ENCODE peak calls at places on chromosomes 11 and 22, in seven cellular contexts. S is neural progenitor cell, A is MM.1S, Y is GM23248, Z is hepatocyte, V is SK-N-SH, W is OCI-LY7. D is an unnamed sample.

GRCh38 chr11:29300441-29300840 is 716.4 kb downstream of the KCNA4 start:
- DNase-seq in Z (no peak), S (no peak), V (no peak), W (no peak), Y (peak; percentile 72), A (no peak), D (peak; percentile 85)

GRCh38 chr11:35305670-35306382 is 113.5 kb downstream of the SLC1A2 start:
- DNase-seq in W (peak; percentile 42), S (peak; percentile 76), Y (peak; percentile 50), V (peak; percentile 63), Z (peak; percentile 67), A (peak; percentile 14), D (peak; percentile 55)

GRCh38 chr11:15291885-15292284 is 177.2 kb downstream of the INSC start:
- DNase-seq in Y (peak; percentile 8), V (no peak), W (no peak), S (no peak), A (no peak), Z (no peak), D (no peak)

GRCh38 chr11:93513763-93514162 is 29.4 kb downstream of the SMCO4 start:
- DNase-seq in Z (no peak), A (no peak), W (no peak), Y (no peak), V (peak; percentile 69), S (no peak), D (no peak)

GRCh38 chr11:127193916-127194315 is 193.3 kb upstream of the KIRREL3 start:
- DNase-seq in Z (no peak), V (no peak), A (no peak), W (no peak), Y (no peak), S (no peak), D (no peak)

GRCh38 chr11:19493446-19493845 is 219.2 kb upstream of the NAV2 start:
- DNase-seq in Z (no peak), A (no peak), W (peak; percentile 63), V (no peak), S (peak; percentile 15), Y (no peak), D (no peak)

GRCh38 chr11:86370171-86370570 is 4.5 kb upstream of the CCDC81 start:
- DNase-seq in Z (no peak), A (no peak), W (no peak), Y (no peak), S (no peak), V (no peak), D (no peak)

GRCh38 chr11:8267831-8268529 is 4.3 kb upstream of the LMO1 start:
- DNase-seq in Z (no peak), W (no peak), V (peak; percentile 82), S (peak; percentile 68), A (no peak), Y (peak; percentile 35), D (no peak)

GRCh38 chr11:122706689-122707088 is 51.2 kb downstream of the UBASH3B start:
- DNase-seq in S (no peak), A (no peak), Z (no peak), Y (peak; percentile 90), W (no peak), V (no peak), D (peak; percentile 90)

GRCh38 chr11:12831471-12832202 is 157.4 kb downstream of the TEAD1 start:
- DNase-seq in A (no peak), Z (no peak), W (no peak), V (no peak), Y (no peak), S (no peak), D (peak; percentile 24)

GRCh38 chr11:28822596-28822995 is 714.4 kb downstream of the METTL15 start:
- DNase-seq in A (no peak), V (no peak), S (no peak), Y (no peak), Z (no peak), W (no peak), D (peak; percentile 16)

GRCh38 chr22:45007946-45008852 is 1.6 kb downstream of the PHF21B start:
- DNase-seq in Z (peak; percentile 25), V (peak; percentile 64), A (no peak), W (no peak), Y (peak; percentile 18), S (peak; percentile 89), D (no peak)

GRCh38 chr11:78039919-78040671 is 17.0 kb upstream of the KCTD14 start:
- DNase-seq in V (peak; percentile 84), Y (peak; percentile 85), A (peak; percentile 47), Z (peak; percentile 73), W (no peak), S (no peak), D (peak; percentile 91)

GRCh38 chr22:48742191-48742555 is 1085.5 kb downstream of the BRD1 start:
- DNase-seq in S (no peak), W (no peak), A (no peak), V (no peak), Z (no peak), Y (no peak), D (no peak)

GRCh38 chr11:35234836-35235235 is 95.9 kb downstream of the CD44 start:
- DNase-seq in A (no peak), W (no peak), S (no peak), Z (no peak), V (no peak), Y (peak; percentile 53), D (no peak)

GRCh38 chr11:78651136-78651775 is 76.6 kb upstream of the NARS2 start:
- DNase-seq in A (no peak), W (no peak), Z (no peak), V (no peak), S (peak; percentile 7), Y (no peak), D (no peak)

GRCh38 chr11:128772814-128773213 is 78.9 kb downstream of the FLI1 start:
- DNase-seq in A (no peak), V (no peak), W (peak; percentile 71), Y (no peak), S (no peak), Z (no peak), D (no peak)

GRCh38 chr11:96237759-96238158 is 105.2 kb downstream of the MAML2 start:
- DNase-seq in S (peak; percentile 39), A (no peak), W (no peak), Y (no peak), Z (no peak), V (no peak), D (no peak)

GRCh38 chr11:104011031-104011430 is 25.4 kb upstream of the DDI1 start:
- DNase-seq in W (no peak), A (no peak), Y (peak; percentile 30), Z (no peak), V (no peak), S (no peak), D (no peak)

GRCh38 chr22:45516163-45516562 is 13.5 kb downstream of the FBLN1 start:
- DNase-seq in S (no peak), W (no peak), Y (no peak), A (no peak), Z (no peak), V (peak; percentile 73), D (no peak)

GRCh38 chr11:19632435-19632834 is 80.2 kb upstream of the NAV2 start:
- DNase-seq in W (no peak), A (no peak), Y (peak; percentile 50), S (no peak), Z (no peak), V (peak; percentile 21), D (peak; percentile 36)

GRCh38 chr11:45915446-45915845 is 2.2 kb downstream of the PEX16 start:
- DNase-seq in V (no peak), A (no peak), W (no peak), Z (no peak), Y (no peak), S (no peak), D (no peak)

GRCh38 chr11:73334244-73335203 is 26.4 kb downstream of the ARHGEF17 start:
- DNase-seq in A (no peak), V (peak; percentile 83), Y (peak; percentile 86), S (peak; percentile 39), W (peak; percentile 36), Z (peak; percentile 80), D (peak; percentile 62)

GRCh38 chr11:47917643-47918369 is 62.6 kb upstream of the PTPRJ start:
- DNase-seq in V (peak; percentile 67), Z (peak; percentile 80), S (no peak), Y (peak; percentile 84), W (peak; percentile 69), A (no peak), D (peak; percentile 7)

GRCh38 chr11:56783448-56784041 is 35.0 kb upstream of the OR9G4 start:
- DNase-seq in A (peak; percentile 65), Z (peak; percentile 82), S (peak; percentile 90), W (peak; percentile 66), Y (peak; percentile 79), V (peak; percentile 12), D (peak; percentile 86)

GRCh38 chr11:95358516-95359322 is 127.7 kb upstream of the SESN3 start:
- DNase-seq in A (no peak), V (no peak), Y (peak; percentile 15), S (no peak), W (no peak), Z (no peak), D (no peak)

GRCh38 chr11:34051349-34052035 is at the start of gene CAPRIN1:
- DNase-seq in V (peak; percentile 95), Z (peak; percentile 95), A (peak; percentile 93), W (peak; percentile 93), Y (peak; percentile 95), S (peak; percentile 95), D (peak; percentile 90)

GRCh38 chr11:71449596-71449995 is 1.4 kb upstream of the DHCR7 start:
- DNase-seq in Y (no peak), W (peak; percentile 21), Z (no peak), V (no peak), S (peak; percentile 8), A (no peak), D (no peak)

GRCh38 chr22:35102663-35103062 is 36.7 kb downstream of the ISX start:
- DNase-seq in W (peak; percentile 12), A (peak; percentile 51), V (no peak), S (peak; percentile 25), Y (peak; percentile 16), Z (peak; percentile 77), D (peak; percentile 4)

GRCh38 chr11:65589444-65590239 is 6.0 kb downstream of the KCNK7 start:
- DNase-seq in Y (no peak), Z (no peak), V (no peak), S (no peak), A (no peak), W (peak; percentile 36), D (no peak)

GRCh38 chr11:66727282-66727882 is 1.6 kb downstream of the SPTBN2 start:
- DNase-seq in V (peak; percentile 84), A (peak; percentile 25), S (peak; percentile 65), Z (peak; percentile 41), W (peak; percentile 56), Y (peak; percentile 44), D (peak; percentile 50)
- TF ChIP-seq EZH2phosphoT487 in V (no peak), A (no peak), S (no peak), Z (no peak), W (no peak), Y (peak; percentile 83), D (no peak)

GRCh38 chr22:21623402-21623970 is 6.3 kb downstream of the YDJC start:
- DNase-seq in S (no peak), Z (no peak), Y (no peak), V (no peak), A (no peak), W (no peak), D (no peak)
- H3K4me1 ChIP-seq in S (peaks cover 3% of the 10 kb centered on the region), Z (no peaks in the 10 kb centered on the region), Y (peaks cover 5% of the 10 kb centered on the region), V (peaks cover 5% of the 10 kb centered on the region), A (no peaks in the 10 kb centered on the region), W (peaks cover 40% of the 10 kb centered on the region), D (peaks cover 9% of the 10 kb centered on the region)

GRCh38 chr11:130454495-130455262 is 6.2 kb downstream of the ADAMTS15 start:
- DNase-seq in V (no peak), S (no peak), A (no peak), Y (peak; percentile 49), Z (no peak), W (no peak), D (no peak)
- TF ChIP-seq EZH2phosphoT487 in V (no peak), S (no peak), A (no peak), Y (no peak), Z (no peak), W (no peak), D (no peak)

GRCh38 chr22:17303840-17304779 is 65.2 kb upstream of the CECR2 start:
- DNase-seq in W (peak; percentile 41), A (peak; percentile 70), Z (no peak), S (no peak), Y (no peak), V (no peak), D (no peak)
- H3K4me1 ChIP-seq in W (peaks cover 11% of the 10 kb centered on the region), A (peaks cover 12% of the 10 kb centered on the region), Z (no peaks in the 10 kb centered on the region), S (peaks cover 6% of the 10 kb centered on the region), Y (no peaks in the 10 kb centered on the region), V (no peaks in the 10 kb centered on the region), D (no peaks in the 10 kb centered on the region)

D was measured in PC-3.